ENCODE peak calls at places on chromosomes 5 and 9, in four cellular contexts. M, Z, S and D are unnamed samples.

GRCh38 chr9:121326130-121326838 is 43.8 kb downstream of the STOM start:
- DNase-seq in M (peak), Z (peak), S (peak), D (peak)

GRCh38 chr5:43646997-43647396 is 44.0 kb downstream of the NNT start:
- DNase-seq in M (peak), Z (no peak), S (peak), D (peak)

GRCh38 chr9:131480258-131480657 is 22.5 kb upstream of the POMT1 start:
- DNase-seq in M (no peak), Z (no peak), S (no peak), D (no peak)

GRCh38 chr5:177476531-177477233 is 3.2 kb upstream of the DBN1 start:
- DNase-seq in M (peak), Z (no peak), S (no peak), D (peak)

GRCh38 chr9:87113892-87114291 is 166.6 kb upstream of the GAS1 start:
- DNase-seq in M (no peak), Z (no peak), S (no peak), D (no peak)

GRCh38 chr9:1156794-1157193 is 106.6 kb downstream of the DMRT2 start:
- DNase-seq in M (no peak), Z (no peak), S (no peak), D (no peak)

GRCh38 chr9:36874921-36875320 is 159.1 kb downstream of the PAX5 start:
- DNase-seq in M (no peak), Z (no peak), S (no peak), D (peak)

GRCh38 chr9:37798677-37799076 is 1.9 kb upstream of the DCAF10 start:
- DNase-seq in M (no peak), Z (peak), S (no peak), D (no peak)

GRCh38 chr9:87812375-87813118 is 70.1 kb upstream of the SPATA31E1 start:
- DNase-seq in M (peak), Z (peak), S (peak), D (peak)

GRCh38 chr5:80590766-80591165 is 20.7 kb upstream of the ANKRD34B start:
- DNase-seq in M (no peak), Z (no peak), S (no peak), D (no peak)

GRCh38 chr9:68651280-68651893 is 53.7 kb upstream of the PIP5K1B start:
- DNase-seq in M (no peak), Z (no peak), S (no peak), D (no peak)

GRCh38 chr9:518540-518939 is 303.9 kb downstream of the DOCK8 start:
- DNase-seq in M (no peak), Z (no peak), S (no peak), D (no peak)

GRCh38 chr9:134606951-134607733 is 34.5 kb upstream of the COL5A1 start:
- DNase-seq in M (no peak), Z (no peak), S (no peak), D (peak)

GRCh38 chr5:58410441-58410840 is 49.4 kb downstream of the PLK2 start:
- DNase-seq in M (peak), Z (peak), S (peak), D (peak)

GRCh38 chr5:149072791-149073190 is 9.9 kb upstream of the SH3TC2 start:
- DNase-seq in M (no peak), Z (peak), S (no peak), D (no peak)

GRCh38 chr5:149071216-149071615 is 8.4 kb upstream of the SH3TC2 start:
- DNase-seq in M (no peak), Z (no peak), S (no peak), D (no peak)

GRCh38 chr5:149073217-149073616 is 10.4 kb upstream of the SH3TC2 start:
- DNase-seq in M (no peak), Z (peak), S (peak), D (peak)

GRCh38 chr5:149072376-149072775 is 9.5 kb upstream of the SH3TC2 start:
- DNase-seq in M (no peak), Z (peak), S (no peak), D (no peak)

GRCh38 chr5:149071756-149072155 is 8.9 kb upstream of the SH3TC2 start:
- DNase-seq in M (no peak), Z (no peak), S (no peak), D (no peak)
- H3K4me3 ChIP-seq in M (no peak), Z (no peak), S (no peak), D (no peak)

DNA sequence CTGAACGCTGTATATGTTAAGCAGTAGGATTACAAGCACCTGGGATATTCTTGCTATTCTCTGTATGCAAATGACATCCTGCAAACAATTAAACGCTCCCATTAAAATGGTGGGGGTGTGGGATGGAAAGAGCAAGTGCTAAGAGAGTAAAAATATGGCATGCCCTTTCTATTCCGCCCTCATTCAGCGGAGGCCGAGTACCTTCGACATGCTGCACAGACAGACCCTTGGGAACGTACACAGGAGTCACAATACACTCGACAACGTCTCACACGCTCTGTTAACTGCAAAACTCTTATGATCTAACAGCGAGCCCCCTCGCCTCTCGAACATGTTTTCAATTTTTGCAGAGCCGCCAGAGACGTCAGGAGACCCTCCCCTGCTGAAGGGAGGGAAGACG is 322.2 kb downstream of the CEMIP2 start:
- DNase-seq in M (no peak), Z (no peak), S (no peak), D (no peak)
- H3K4me3 ChIP-seq in M (peak), Z (no peak), S (peak), D (no peak)

DNA sequence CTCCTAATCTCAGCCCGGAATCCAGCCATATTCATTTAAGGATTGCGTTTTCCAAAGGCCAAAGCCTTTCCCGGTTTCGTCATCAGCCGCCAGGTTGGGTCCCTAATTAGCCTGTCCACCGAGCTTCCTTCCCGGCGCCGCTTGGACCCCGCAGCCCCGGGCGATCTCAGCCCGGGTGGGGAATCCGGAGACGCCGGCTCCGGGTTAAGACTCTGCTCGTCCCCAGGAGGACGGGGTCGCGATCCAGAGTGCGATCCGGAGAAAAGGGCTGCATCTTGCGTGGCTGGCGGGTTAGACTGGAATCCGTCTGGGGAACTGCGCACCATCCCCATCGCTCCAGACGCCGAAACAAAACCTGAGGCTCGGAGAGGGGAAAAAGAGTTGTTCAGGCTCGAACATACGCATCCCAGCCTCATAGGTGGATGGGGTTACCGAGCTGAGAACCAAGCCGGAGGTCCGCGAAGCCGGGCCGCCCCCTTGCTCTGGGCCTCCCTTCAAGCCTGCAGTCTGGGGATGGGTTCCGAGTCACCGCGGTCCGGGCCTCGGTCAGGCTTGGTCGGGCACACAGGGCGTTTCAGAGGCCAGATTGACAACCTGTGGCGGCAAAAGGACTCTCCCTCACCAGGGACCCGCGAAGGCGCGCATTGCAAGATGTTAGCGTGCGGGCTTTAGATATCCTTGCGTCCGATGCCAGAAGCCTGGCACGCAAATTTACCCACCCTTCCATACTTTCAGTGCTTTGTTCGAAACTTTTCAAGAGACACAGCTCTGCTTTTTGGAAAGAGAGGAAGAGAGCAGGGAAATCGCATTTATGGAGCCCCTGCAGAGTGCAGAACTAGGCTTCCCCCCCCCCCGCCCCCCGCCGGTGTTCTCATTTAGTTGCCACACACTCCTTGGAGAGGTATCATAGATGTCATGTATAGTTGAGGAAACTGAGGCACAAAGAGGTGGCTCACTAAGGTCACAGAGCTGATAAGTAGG is 7.9 kb downstream of the MSX2 start:
- DNase-seq in M (no peak), Z (no peak), S (no peak), D (no peak)
- H3K4me3 ChIP-seq in M (peak), Z (no peak), S (no peak), D (no peak)

DNA sequence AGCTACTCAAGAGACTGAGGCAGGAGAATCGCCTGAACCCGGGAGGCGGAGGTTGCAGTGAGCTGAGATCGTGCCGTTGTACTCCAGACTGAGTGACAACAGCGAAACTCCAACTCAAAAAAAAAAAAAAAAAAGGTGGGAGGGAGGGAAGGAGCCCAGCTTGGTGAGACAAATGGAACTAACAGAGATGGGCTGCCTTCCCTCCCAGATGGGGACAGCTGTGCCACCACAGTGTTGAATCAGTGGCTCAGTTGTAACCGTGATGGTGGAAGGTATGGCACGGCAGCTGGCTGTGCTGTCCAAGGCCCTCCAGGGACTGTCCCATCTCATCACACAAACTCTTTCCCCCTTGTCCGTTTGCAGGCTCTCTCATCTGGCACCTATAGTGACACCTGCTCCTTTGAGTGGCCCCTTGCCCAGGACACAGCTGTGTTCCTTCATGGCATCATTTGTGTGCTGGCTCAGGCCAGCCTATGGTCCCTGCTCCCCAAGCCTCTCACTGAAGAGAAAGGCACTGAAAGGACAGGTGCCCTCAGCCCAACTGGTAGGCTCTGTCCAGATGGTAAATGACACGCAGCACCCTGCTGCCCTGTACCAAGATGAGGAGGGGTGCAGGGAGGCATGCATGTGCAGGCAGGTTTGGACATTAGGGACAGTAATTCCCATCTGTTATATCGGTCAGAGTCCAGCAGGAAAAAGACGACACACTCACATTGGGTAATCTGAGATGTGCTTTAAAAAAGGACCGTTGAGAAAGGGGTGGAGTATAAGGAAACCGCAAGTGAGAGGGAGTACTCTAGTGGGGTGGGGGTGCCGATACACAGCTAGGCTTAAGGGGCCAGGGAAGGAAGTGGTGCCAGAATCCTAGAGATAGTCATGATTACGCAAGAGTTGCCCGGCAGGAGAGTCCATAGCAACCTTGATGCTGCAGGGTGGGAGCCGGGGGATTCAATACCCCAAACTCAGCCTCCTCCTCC is 4.3 kb downstream of the SMIM33 start:
- DNase-seq in M (peak), Z (no peak), S (no peak), D (peak)
- H3K4me3 ChIP-seq in M (no peak), Z (no peak), S (no peak), D (no peak)

DNA sequence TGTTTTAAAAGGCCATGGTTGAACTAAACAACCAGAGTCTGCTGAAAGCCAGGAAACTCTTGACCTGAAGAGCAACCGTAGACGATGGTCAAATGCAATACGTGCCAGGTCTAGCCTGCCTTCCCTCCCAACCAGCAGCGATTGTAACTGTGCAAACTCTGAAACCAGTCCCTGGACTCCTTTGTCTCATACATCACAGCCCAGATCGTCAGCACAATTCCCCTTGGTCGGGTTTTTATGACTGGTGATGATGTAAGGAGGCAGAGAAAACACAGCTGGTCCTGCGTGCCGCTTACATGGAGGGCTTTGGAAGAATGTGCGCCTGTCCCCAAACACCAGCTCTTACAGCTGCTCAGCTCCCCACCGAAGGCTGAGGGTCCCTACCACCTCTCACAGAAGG is 24.6 kb downstream of the SMIM23 start:
- DNase-seq in M (no peak), Z (no peak), S (no peak), D (peak)
- H3K4me3 ChIP-seq in M (no peak), Z (no peak), S (no peak), D (no peak)

GRCh38 chr5:75340714-75341478 is 3.9 kb downstream of the HMGCR start:
- DNase-seq in M (peak), Z (peak), S (no peak), D (peak)
- H3K4me3 ChIP-seq in M (peak), Z (no peak), S (no peak), D (no peak)